ENCODE peak calls at places on chromosomes 11 and 22, in ten cellular contexts. H, V, T, I, Q, C, Z, O, R and F are unnamed samples.

GRCh38 chr11:101446238-101446637 is 137.6 kb downstream of the TRPC6 start:
- DNase-seq in T (no peak), O (no peak), I (no peak), H (no peak), C (no peak), R (no peak), V (no peak), Q (no peak), Z (no peak), F (no peak)

GRCh38 chr22:49512471-49512870 is 315.2 kb downstream of the BRD1 start:
- DNase-seq in I (no peak), R (no peak), H (no peak), Q (no peak), V (no peak), O (no peak), Z (no peak), T (no peak), C (no peak), F (no peak)

GRCh38 chr22:41517172-41518047 is 26.9 kb downstream of the POLR3H start:
- DNase-seq in O (no peak), T (no peak), Q (peak), Z (peak), H (peak), C (peak), R (peak), V (no peak), I (peak), F (peak)

GRCh38 chr22:36303874-36304273 is 50.9 kb downstream of the APOL1 start:
- DNase-seq in H (no peak), I (peak), T (no peak), O (no peak), V (no peak), R (no peak), Q (no peak), Z (no peak), C (no peak), F (no peak)

GRCh38 chr22:49345896-49346295 is 481.8 kb downstream of the BRD1 start:
- DNase-seq in O (no peak), Q (no peak), T (no peak), C (no peak), V (no peak), H (no peak), I (no peak), Z (no peak), R (no peak), F (no peak)

GRCh38 chr22:36330127-36330526 is 57.6 kb downstream of the MYH9 start:
- DNase-seq in Q (no peak), C (no peak), Z (no peak), V (no peak), H (no peak), R (no peak), O (no peak), I (no peak), T (no peak), F (no peak)

GRCh38 chr22:44454113-44454769 is 43.8 kb downstream of the RTL6 start:
- DNase-seq in T (no peak), Q (no peak), Z (no peak), V (no peak), H (no peak), I (peak), R (no peak), O (no peak), C (no peak), F (no peak)

GRCh38 chr22:23399367-23400285 is 180.5 kb downstream of the IGLL1 start:
- DNase-seq in C (no peak), Q (no peak), R (no peak), I (no peak), O (no peak), V (no peak), T (no peak), Z (no peak), H (no peak), F (no peak)

GRCh38 chr11:18384157-18384641 is 10.2 kb upstream of the LDHA start:
- DNase-seq in I (peak), H (peak), R (peak), T (peak), C (peak), Z (peak), Q (peak), O (no peak), V (no peak), F (peak)